ENCODE peak calls at places on chromosomes 12 and 14, in nine cellular contexts. One of them, this sample, is unnamed.

GRCh38 chr12:57810450-57810849 is 8.1 kb downstream of the AVIL start:
- DNase-seq in aorta: no peak
- DNase-seq in HT-29: peak
- DNase-seq in left cardiac atrium: no peak
- DNase-seq in astrocyte: peak
- DNase-seq in astrocyte of the spinal cord: peak
- DNase-seq in coronary artery: no peak
- DNase-seq in GM10248: no peak
- DNase-seq in stimulated activated CD4-positive, alpha-beta T cell treated with anti-CD3 and anti-CD28 coated beads, Interleukin-15, amount 100 ng/mL, for 24 hours: no peak
- DNase-seq in this sample: no peak

GRCh38 chr12:54280401-54281260 is at the start of gene HNRNPA1:
- DNase-seq in aorta: peak
- DNase-seq in HT-29: peak
- DNase-seq in left cardiac atrium: peak
- DNase-seq in astrocyte: peak
- DNase-seq in astrocyte of the spinal cord: peak
- DNase-seq in coronary artery: peak
- DNase-seq in GM10248: peak
- DNase-seq in stimulated activated CD4-positive, alpha-beta T cell treated with anti-CD3 and anti-CD28 coated beads, Interleukin-15, amount 100 ng/mL, for 24 hours: peak
- DNase-seq in this sample: peak

GRCh38 chr14:19800282-19801117 is 3.1 kb upstream of the OR4N2 start:
- DNase-seq in aorta: no peak
- DNase-seq in HT-29: no peak
- DNase-seq in left cardiac atrium: no peak
- DNase-seq in astrocyte: no peak
- DNase-seq in astrocyte of the spinal cord: no peak
- DNase-seq in coronary artery: no peak
- DNase-seq in GM10248: no peak
- DNase-seq in stimulated activated CD4-positive, alpha-beta T cell treated with anti-CD3 and anti-CD28 coated beads, Interleukin-15, amount 100 ng/mL, for 24 hours: no peak
- DNase-seq in this sample: no peak

GRCh38 chr14:32003585-32003984 is 73.5 kb upstream of the ARHGAP5 start:
- DNase-seq in aorta: no peak
- DNase-seq in HT-29: no peak
- DNase-seq in left cardiac atrium: no peak
- DNase-seq in astrocyte: no peak
- DNase-seq in astrocyte of the spinal cord: no peak
- DNase-seq in coronary artery: no peak
- DNase-seq in GM10248: no peak
- DNase-seq in stimulated activated CD4-positive, alpha-beta T cell treated with anti-CD3 and anti-CD28 coated beads, Interleukin-15, amount 100 ng/mL, for 24 hours: no peak
- DNase-seq in this sample: no peak

GRCh38 chr12:45357547-45358417 is 141.9 kb downstream of the ANO6 start:
- DNase-seq in aorta: no peak
- DNase-seq in HT-29: no peak
- DNase-seq in left cardiac atrium: peak
- DNase-seq in astrocyte: no peak
- DNase-seq in astrocyte of the spinal cord: no peak
- DNase-seq in coronary artery: no peak
- DNase-seq in GM10248: no peak
- DNase-seq in stimulated activated CD4-positive, alpha-beta T cell treated with anti-CD3 and anti-CD28 coated beads, Interleukin-15, amount 100 ng/mL, for 24 hours: no peak
- DNase-seq in this sample: no peak

GRCh38 chr12:50302686-50303085 is 19.4 kb upstream of the LIMA1 start:
- DNase-seq in aorta: no peak
- DNase-seq in HT-29: no peak
- DNase-seq in left cardiac atrium: no peak
- DNase-seq in astrocyte: peak
- DNase-seq in astrocyte of the spinal cord: no peak
- DNase-seq in coronary artery: no peak
- DNase-seq in GM10248: no peak
- DNase-seq in stimulated activated CD4-positive, alpha-beta T cell treated with anti-CD3 and anti-CD28 coated beads, Interleukin-15, amount 100 ng/mL, for 24 hours: no peak
- DNase-seq in this sample: no peak

GRCh38 chr14:60878536-60878935 is 102.3 kb downstream of the TRMT5 start:
- DNase-seq in aorta: no peak
- DNase-seq in HT-29: no peak
- DNase-seq in left cardiac atrium: no peak
- DNase-seq in astrocyte: peak
- DNase-seq in astrocyte of the spinal cord: peak
- DNase-seq in coronary artery: no peak
- DNase-seq in GM10248: no peak
- DNase-seq in stimulated activated CD4-positive, alpha-beta T cell treated with anti-CD3 and anti-CD28 coated beads, Interleukin-15, amount 100 ng/mL, for 24 hours: no peak
- DNase-seq in this sample: peak

GRCh38 chr12:54009171-54010052 is 627 bp downstream of the HOXC8 start:
- DNase-seq in aorta: peak
- DNase-seq in HT-29: no peak
- DNase-seq in left cardiac atrium: no peak
- DNase-seq in astrocyte: no peak
- DNase-seq in astrocyte of the spinal cord: no peak
- DNase-seq in coronary artery: no peak
- DNase-seq in GM10248: no peak
- DNase-seq in stimulated activated CD4-positive, alpha-beta T cell treated with anti-CD3 and anti-CD28 coated beads, Interleukin-15, amount 100 ng/mL, for 24 hours: peak
- DNase-seq in this sample: no peak

GRCh38 chr12:118103231-118103600 is 595 bp downstream of the VSIG10 start:
- DNase-seq in aorta: peak
- DNase-seq in HT-29: peak
- DNase-seq in left cardiac atrium: peak
- DNase-seq in astrocyte: peak
- DNase-seq in astrocyte of the spinal cord: peak
- DNase-seq in coronary artery: no peak
- DNase-seq in GM10248: no peak
- DNase-seq in stimulated activated CD4-positive, alpha-beta T cell treated with anti-CD3 and anti-CD28 coated beads, Interleukin-15, amount 100 ng/mL, for 24 hours: peak
- DNase-seq in this sample: no peak

GRCh38 chr12:130286041-130286440 is 51.6 kb upstream of the PIWIL1 start:
- DNase-seq in aorta: no peak
- DNase-seq in HT-29: no peak
- DNase-seq in left cardiac atrium: no peak
- DNase-seq in astrocyte: no peak
- DNase-seq in astrocyte of the spinal cord: no peak
- DNase-seq in coronary artery: no peak
- DNase-seq in GM10248: no peak
- DNase-seq in stimulated activated CD4-positive, alpha-beta T cell treated with anti-CD3 and anti-CD28 coated beads, Interleukin-15, amount 100 ng/mL, for 24 hours: no peak
- DNase-seq in this sample: peak

GRCh38 chr12:57430117-57430930 is 519 bp downstream of the R3HDM2 start:
- DNase-seq in aorta: peak
- DNase-seq in HT-29: peak
- DNase-seq in left cardiac atrium: peak
- DNase-seq in astrocyte: peak
- DNase-seq in astrocyte of the spinal cord: peak
- DNase-seq in coronary artery: peak
- DNase-seq in GM10248: peak
- DNase-seq in stimulated activated CD4-positive, alpha-beta T cell treated with anti-CD3 and anti-CD28 coated beads, Interleukin-15, amount 100 ng/mL, for 24 hours: no peak
- DNase-seq in this sample: peak

GRCh38 chr14:99508896-99509629 is 27.9 kb downstream of the CCNK start:
- DNase-seq in aorta: no peak
- DNase-seq in HT-29: no peak
- DNase-seq in left cardiac atrium: no peak
- DNase-seq in astrocyte: no peak
- DNase-seq in astrocyte of the spinal cord: no peak
- DNase-seq in coronary artery: no peak
- DNase-seq in GM10248: no peak
- DNase-seq in stimulated activated CD4-positive, alpha-beta T cell treated with anti-CD3 and anti-CD28 coated beads, Interleukin-15, amount 100 ng/mL, for 24 hours: no peak
- DNase-seq in this sample: no peak

GRCh38 chr12:57864382-57864781 is 17.9 kb upstream of the CTDSP2 start:
- DNase-seq in aorta: no peak
- DNase-seq in HT-29: peak
- DNase-seq in left cardiac atrium: no peak
- DNase-seq in astrocyte: no peak
- DNase-seq in astrocyte of the spinal cord: no peak
- DNase-seq in coronary artery: no peak
- DNase-seq in GM10248: no peak
- DNase-seq in stimulated activated CD4-positive, alpha-beta T cell treated with anti-CD3 and anti-CD28 coated beads, Interleukin-15, amount 100 ng/mL, for 24 hours: no peak
- DNase-seq in this sample: peak

GRCh38 chr12:74725154-74725553 is 187.5 kb downstream of the ATXN7L3B start:
- DNase-seq in aorta: no peak
- DNase-seq in HT-29: peak
- DNase-seq in left cardiac atrium: no peak
- DNase-seq in astrocyte: peak
- DNase-seq in astrocyte of the spinal cord: peak
- DNase-seq in coronary artery: no peak
- DNase-seq in GM10248: no peak
- DNase-seq in stimulated activated CD4-positive, alpha-beta T cell treated with anti-CD3 and anti-CD28 coated beads, Interleukin-15, amount 100 ng/mL, for 24 hours: no peak
- DNase-seq in this sample: no peak

GRCh38 chr12:23862746-23863145 is 86.7 kb downstream of the SOX5 start:
- DNase-seq in aorta: no peak
- DNase-seq in HT-29: no peak
- DNase-seq in left cardiac atrium: no peak
- DNase-seq in astrocyte: no peak
- DNase-seq in astrocyte of the spinal cord: no peak
- DNase-seq in coronary artery: no peak
- DNase-seq in GM10248: no peak
- DNase-seq in stimulated activated CD4-positive, alpha-beta T cell treated with anti-CD3 and anti-CD28 coated beads, Interleukin-15, amount 100 ng/mL, for 24 hours: no peak
- DNase-seq in this sample: peak

GRCh38 chr12:127650626-127651025 is 616.3 kb upstream of the TMEM132C start:
- DNase-seq in aorta: no peak
- DNase-seq in HT-29: no peak
- DNase-seq in left cardiac atrium: no peak
- DNase-seq in astrocyte: peak
- DNase-seq in astrocyte of the spinal cord: peak
- DNase-seq in coronary artery: no peak
- DNase-seq in GM10248: no peak
- DNase-seq in stimulated activated CD4-positive, alpha-beta T cell treated with anti-CD3 and anti-CD28 coated beads, Interleukin-15, amount 100 ng/mL, for 24 hours: no peak
- DNase-seq in this sample: no peak

This sample was measured in COLO829.